ENCODE peak calls at places on chromosome 13, in seven cellular contexts. H, Q, N, R, O, Y and W are unnamed samples.

GRCh38 chr13:99320693-99321481 is 13.7 kb upstream of the GPR183 start:
- DNase-seq in H (no peak), R (no peak), Q (peak; percentile 68), O (peak; percentile 53), Y (peak; percentile 92), N (no peak), W (peak; percentile 88)

GRCh38 chr13:26021516-26021915 is 30.3 kb downstream of the SHISA2 start:
- DNase-seq in Q (no peak), R (no peak), Y (no peak), O (no peak), N (no peak), H (no peak), W (no peak)

GRCh38 chr13:95239293-95239692 is 62.0 kb downstream of the ABCC4 start:
- DNase-seq in H (peak; percentile 68), R (no peak), Q (no peak), Y (peak; percentile 93), N (no peak), O (no peak), W (no peak)

GRCh38 chr13:68023838-68024581 is 793.9 kb upstream of the PCDH9 start:
- DNase-seq in Y (no peak), H (no peak), O (no peak), Q (no peak), N (no peak), R (no peak), W (no peak)

GRCh38 chr13:43072394-43072793 is 49.0 kb downstream of the DNAJC15 start:
- DNase-seq in N (peak; percentile 37), O (no peak), R (no peak), Q (no peak), H (no peak), Y (peak; percentile 68), W (peak; percentile 23)

GRCh38 chr13:88895261-88895941 is 1224.2 kb downstream of the SLITRK5 start:
- DNase-seq in R (no peak), H (no peak), O (no peak), Y (no peak), Q (no peak), N (no peak), W (no peak)

GRCh38 chr13:40624338-40624737 is 42.1 kb downstream of the FOXO1 start:
- DNase-seq in R (no peak), N (no peak), H (no peak), Q (no peak), O (no peak), Y (peak; percentile 28), W (peak; percentile 30)

GRCh38 chr13:32647926-32648325 is 61.7 kb downstream of the PDS5B start:
- DNase-seq in H (peak; percentile 13), R (no peak), O (no peak), Q (no peak), Y (no peak), N (no peak), W (no peak)

GRCh38 chr13:100024023-100024422 is 42.4 kb downstream of the ZIC2 start:
- DNase-seq in H (no peak), R (no peak), Q (no peak), Y (no peak), N (no peak), O (no peak), W (no peak)

GRCh38 chr13:43805071-43805468 is 18.3 kb upstream of the ENOX1 start:
- DNase-seq in R (peak; percentile 9), Y (peak; percentile 50), Q (peak; percentile 81), N (no peak), H (no peak), O (no peak), W (peak; percentile 79)

GRCh38 chr13:44323754-44324153 is 49.9 kb upstream of the SERP2 start:
- DNase-seq in O (no peak), N (no peak), H (no peak), R (no peak), Q (no peak), Y (no peak), W (no peak)

GRCh38 chr13:75826391-75826790 is 190.3 kb downstream of the LMO7 start:
- DNase-seq in R (no peak), Y (no peak), N (no peak), O (no peak), H (no peak), Q (no peak), W (no peak)

DNA sequence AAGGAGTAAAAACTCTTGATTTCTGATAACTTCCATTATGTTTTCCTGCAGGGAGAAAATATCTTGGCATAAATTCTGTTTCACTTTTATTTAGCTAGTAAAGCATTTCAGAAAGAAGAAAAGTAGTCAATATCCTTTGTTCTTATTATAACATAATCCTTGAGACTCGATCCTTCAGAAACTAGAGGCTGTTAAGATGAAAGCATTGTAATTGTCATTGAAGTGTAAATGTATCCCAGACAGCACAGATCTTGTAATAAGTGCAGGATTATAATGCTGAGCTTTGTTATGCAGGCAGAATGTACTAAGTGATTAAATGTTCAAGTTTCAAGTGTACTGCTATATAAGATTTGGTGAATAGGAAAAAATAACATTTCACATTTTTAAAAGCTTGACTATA is 225.2 kb upstream of the ATXN8OS start:
- DNase-seq in O (no peak), N (no peak), R (no peak), H (no peak), Y (no peak), Q (no peak), W (no peak)
- H3K4me3 ChIP-seq in O (no peak overlapping the region), N (no peak overlapping the region), R (no peak overlapping the region), H (no peak overlapping the region), Y (no peak overlapping the region), Q (no peak overlapping the region), W (no peak overlapping the region)

GRCh38 chr13:112968380-112968909 is 569 bp upstream of the MCF2L start:
- DNase-seq in Y (no peak), H (peak; percentile 24), R (peak; percentile 1), N (no peak), O (no peak), Q (no peak), W (no peak)
- TF ChIP-seq CTCF in Y (no peak), H (no peak), R (no peak), N (no peak), O (no peak), Q (no peak), W (no peak)

DNA sequence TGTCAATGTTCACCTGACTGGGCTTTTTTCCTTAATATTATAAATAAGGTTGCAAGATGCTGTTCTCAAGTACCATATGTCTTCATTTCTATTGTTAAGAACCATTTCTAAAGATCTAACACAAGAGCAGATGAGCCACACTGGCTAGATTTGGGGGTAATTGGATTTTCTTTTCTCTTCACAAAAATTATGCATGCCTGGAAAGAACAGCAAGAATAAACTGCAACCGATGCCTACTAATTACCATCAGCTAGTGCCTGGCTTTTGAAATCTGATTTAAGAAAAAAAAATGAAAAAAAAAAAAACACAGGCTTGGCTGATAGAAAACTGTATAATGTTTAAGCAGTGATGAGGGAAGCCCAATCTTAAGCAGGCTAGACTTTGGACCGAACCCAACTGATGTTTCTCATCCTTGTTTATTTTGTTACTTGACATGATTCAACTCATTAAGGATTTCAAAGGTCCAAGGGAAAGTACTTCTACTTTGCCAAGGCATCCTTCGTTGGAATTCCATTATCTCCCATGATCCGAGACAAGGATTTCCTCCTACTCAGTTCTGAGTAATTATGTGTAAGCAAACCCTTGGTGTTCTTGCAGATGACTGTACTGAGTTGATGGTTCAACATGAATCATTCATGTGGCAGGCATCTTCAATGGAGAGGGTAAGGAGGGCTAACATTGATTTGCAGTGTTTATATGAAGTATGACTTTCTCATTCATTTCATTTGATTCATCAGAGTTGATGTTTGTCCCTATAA is 300.5 kb downstream of the SPRY2 start:
- DNase-seq in Q (peak; percentile 68), H (no peak), Y (peak; percentile 86), O (peak; percentile 97), R (no peak), N (no peak), W (peak; percentile 93)
- H3K4me3 ChIP-seq in Q (no peak overlapping the region), H (no peak overlapping the region), Y (no peak overlapping the region), O (no peak overlapping the region), R (no peak overlapping the region), N (no peak overlapping the region), W (no peak overlapping the region)

DNA sequence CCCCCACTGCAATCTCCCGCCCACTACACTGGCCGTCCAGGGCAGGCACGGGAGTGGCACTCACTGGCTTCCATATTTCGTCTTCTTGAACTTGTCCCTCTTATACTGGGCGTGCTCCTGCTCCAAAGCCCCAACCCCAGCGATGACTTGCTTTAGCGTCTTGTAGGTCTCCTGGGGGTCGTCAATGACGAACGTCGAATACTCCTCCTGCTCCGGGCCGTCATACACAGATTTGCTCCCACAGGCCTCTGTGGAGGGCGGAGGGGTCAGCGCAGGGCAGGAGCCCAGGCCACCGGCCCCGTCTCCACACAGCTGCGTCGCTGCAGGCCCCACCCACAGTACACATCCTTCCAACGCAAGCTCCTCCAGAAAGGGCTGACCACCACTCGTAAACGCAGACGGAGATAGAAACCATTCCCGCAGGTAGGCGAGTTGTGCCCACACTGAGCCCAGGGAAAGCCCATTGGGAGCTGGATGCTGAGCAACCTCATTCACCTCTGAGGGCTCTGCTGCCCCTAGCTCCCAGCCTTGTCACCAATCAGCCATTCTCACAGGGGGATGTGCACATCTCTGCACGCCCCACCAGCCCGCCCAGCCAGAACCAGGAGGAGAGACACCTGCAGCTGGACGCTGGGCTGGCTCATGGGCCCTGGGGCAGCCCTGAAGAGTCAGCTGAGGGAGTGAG is 7.9 kb upstream of the C13orf46 start:
- DNase-seq in N (peak; percentile 9), Q (no peak), R (no peak), H (no peak), O (no peak), Y (no peak), W (no peak)
- TF ChIP-seq CTCF in N (no peak), Q (no peak), R (no peak), H (no peak), O (no peak), Y (no peak), W (no peak)

GRCh38 chr13:48297131-48297786 is 6.3 kb upstream of the RB1 start:
- DNase-seq in N (no peak), H (no peak), Q (no peak), O (no peak), R (no peak), Y (no peak), W (no peak)
- H3K4me3 ChIP-seq in N (no peak overlapping the region), H (no peak overlapping the region), Q (no peak overlapping the region), O (no peak overlapping the region), R (no peak overlapping the region), Y (no peak overlapping the region), W (no peak overlapping the region)